ENCODE peak calls at places on chromosomes 7 and 10, in ten cellular contexts. One of them, this sample, is unnamed. For H3K4me1, the result is how much of the 10 kb centered on the place peaks cover.

GRCh38 chr10:75399461-75400162 is 2.0 kb downstream of the ZNF503 start:
- DNase-seq in psoas muscle: peak
- DNase-seq in heart right ventricle: peak
- DNase-seq in GM23248: peak
- DNase-seq in PC-9: peak
- DNase-seq in mesenchymal stem cell: peak
- DNase-seq in cardiac muscle cell: peak
- DNase-seq in kidney: peak
- DNase-seq in heart left ventricle: peak
- DNase-seq in transverse colon: peak
- DNase-seq in this sample: peak

GRCh38 chr10:24901686-24902399 is 50.6 kb downstream of the PRTFDC1 start:
- DNase-seq in heart left ventricle: peak
- DNase-seq in heart right ventricle: no peak
- DNase-seq in mesenchymal stem cell: peak
- DNase-seq in transverse colon: peak
- DNase-seq in GM23248: peak
- DNase-seq in kidney: no peak
- DNase-seq in cardiac muscle cell: peak
- DNase-seq in PC-9: peak
- DNase-seq in psoas muscle: peak
- DNase-seq in this sample: no peak

GRCh38 chr7:142451817-142452216 is 194.0 kb upstream of the PRSS58 start:
- DNase-seq in heart left ventricle: no peak
- DNase-seq in PC-9: no peak
- DNase-seq in GM23248: no peak
- DNase-seq in mesenchymal stem cell: no peak
- DNase-seq in heart right ventricle: no peak
- DNase-seq in transverse colon: no peak
- DNase-seq in psoas muscle: no peak
- DNase-seq in cardiac muscle cell: no peak
- DNase-seq in kidney: no peak
- DNase-seq in this sample: no peak

GRCh38 chr7:55018361-55019328 is at the start of gene EGFR:
- DNase-seq in psoas muscle: peak
- DNase-seq in mesenchymal stem cell: peak
- DNase-seq in kidney: peak
- DNase-seq in GM23248: peak
- DNase-seq in transverse colon: peak
- DNase-seq in cardiac muscle cell: peak
- DNase-seq in PC-9: peak
- DNase-seq in heart right ventricle: peak
- DNase-seq in heart left ventricle: peak
- DNase-seq in this sample: peak

GRCh38 chr7:20329389-20330175 is 1.1 kb upstream of the ITGB8 start:
- DNase-seq in cardiac muscle cell: peak
- DNase-seq in heart right ventricle: peak
- DNase-seq in psoas muscle: peak
- DNase-seq in GM23248: peak
- DNase-seq in heart left ventricle: peak
- DNase-seq in PC-9: peak
- DNase-seq in transverse colon: peak
- DNase-seq in kidney: peak
- DNase-seq in mesenchymal stem cell: peak
- DNase-seq in this sample: peak

GRCh38 chr10:21490028-21490427 is 35.5 kb downstream of the SKIDA1 start:
- DNase-seq in cardiac muscle cell: no peak
- DNase-seq in transverse colon: no peak
- DNase-seq in GM23248: no peak
- DNase-seq in kidney: no peak
- DNase-seq in heart right ventricle: no peak
- DNase-seq in psoas muscle: no peak
- DNase-seq in mesenchymal stem cell: no peak
- DNase-seq in PC-9: no peak
- DNase-seq in heart left ventricle: no peak
- DNase-seq in this sample: no peak

GRCh38 chr10:59674211-59674836 is 35.3 kb downstream of the SLC16A9 start:
- DNase-seq in heart right ventricle: no peak
- DNase-seq in GM23248: peak
- DNase-seq in PC-9: no peak
- DNase-seq in transverse colon: peak
- DNase-seq in psoas muscle: no peak
- DNase-seq in cardiac muscle cell: peak
- DNase-seq in mesenchymal stem cell: peak
- DNase-seq in kidney: no peak
- DNase-seq in heart left ventricle: no peak
- DNase-seq in this sample: no peak

GRCh38 chr7:1979591-1980560 is 252.9 kb downstream of the MAD1L1 start:
- DNase-seq in heart left ventricle: no peak
- DNase-seq in heart right ventricle: peak
- DNase-seq in psoas muscle: peak
- DNase-seq in GM23248: no peak
- DNase-seq in mesenchymal stem cell: no peak
- DNase-seq in transverse colon: peak
- DNase-seq in PC-9: no peak
- DNase-seq in cardiac muscle cell: no peak
- DNase-seq in kidney: peak
- DNase-seq in this sample: peak

GRCh38 chr10:89301231-89301630 is 615 bp upstream of the IFIT2 start:
- DNase-seq in PC-9: no peak
- DNase-seq in mesenchymal stem cell: peak
- DNase-seq in heart left ventricle: peak
- DNase-seq in kidney: no peak
- DNase-seq in cardiac muscle cell: peak
- DNase-seq in heart right ventricle: no peak
- DNase-seq in GM23248: peak
- DNase-seq in transverse colon: peak
- DNase-seq in psoas muscle: no peak
- DNase-seq in this sample: no peak

GRCh38 chr7:78260826-78261225 is 462.3 kb downstream of the PHTF2 start:
- DNase-seq in psoas muscle: no peak
- DNase-seq in transverse colon: no peak
- DNase-seq in cardiac muscle cell: no peak
- DNase-seq in heart right ventricle: no peak
- DNase-seq in heart left ventricle: no peak
- DNase-seq in GM23248: peak
- DNase-seq in mesenchymal stem cell: no peak
- DNase-seq in PC-9: no peak
- DNase-seq in kidney: no peak
- DNase-seq in this sample: no peak

GRCh38 chr7:66460921-66461361 is 167.7 kb upstream of the KCTD7 start:
- DNase-seq in heart left ventricle: no peak
- DNase-seq in heart right ventricle: no peak
- DNase-seq in transverse colon: no peak
- DNase-seq in psoas muscle: no peak
- DNase-seq in GM23248: peak
- DNase-seq in cardiac muscle cell: no peak
- DNase-seq in PC-9: no peak
- DNase-seq in mesenchymal stem cell: no peak
- DNase-seq in kidney: no peak
- DNase-seq in this sample: no peak

GRCh38 chr10:37490266-37490665 is 364.9 kb downstream of the ANKRD30A start:
- DNase-seq in kidney: no peak
- DNase-seq in transverse colon: no peak
- DNase-seq in psoas muscle: no peak
- DNase-seq in mesenchymal stem cell: no peak
- DNase-seq in GM23248: no peak
- DNase-seq in heart right ventricle: no peak
- DNase-seq in heart left ventricle: no peak
- DNase-seq in PC-9: no peak
- DNase-seq in cardiac muscle cell: no peak
- DNase-seq in this sample: no peak

GRCh38 chr7:106041140-106041717 is 70.9 kb downstream of the SYPL1 start:
- DNase-seq in transverse colon: no peak
- DNase-seq in cardiac muscle cell: no peak
- DNase-seq in heart right ventricle: no peak
- DNase-seq in GM23248: peak
- DNase-seq in mesenchymal stem cell: peak
- DNase-seq in psoas muscle: no peak
- DNase-seq in kidney: no peak
- DNase-seq in PC-9: peak
- DNase-seq in heart left ventricle: no peak
- DNase-seq in this sample: no peak

DNA sequence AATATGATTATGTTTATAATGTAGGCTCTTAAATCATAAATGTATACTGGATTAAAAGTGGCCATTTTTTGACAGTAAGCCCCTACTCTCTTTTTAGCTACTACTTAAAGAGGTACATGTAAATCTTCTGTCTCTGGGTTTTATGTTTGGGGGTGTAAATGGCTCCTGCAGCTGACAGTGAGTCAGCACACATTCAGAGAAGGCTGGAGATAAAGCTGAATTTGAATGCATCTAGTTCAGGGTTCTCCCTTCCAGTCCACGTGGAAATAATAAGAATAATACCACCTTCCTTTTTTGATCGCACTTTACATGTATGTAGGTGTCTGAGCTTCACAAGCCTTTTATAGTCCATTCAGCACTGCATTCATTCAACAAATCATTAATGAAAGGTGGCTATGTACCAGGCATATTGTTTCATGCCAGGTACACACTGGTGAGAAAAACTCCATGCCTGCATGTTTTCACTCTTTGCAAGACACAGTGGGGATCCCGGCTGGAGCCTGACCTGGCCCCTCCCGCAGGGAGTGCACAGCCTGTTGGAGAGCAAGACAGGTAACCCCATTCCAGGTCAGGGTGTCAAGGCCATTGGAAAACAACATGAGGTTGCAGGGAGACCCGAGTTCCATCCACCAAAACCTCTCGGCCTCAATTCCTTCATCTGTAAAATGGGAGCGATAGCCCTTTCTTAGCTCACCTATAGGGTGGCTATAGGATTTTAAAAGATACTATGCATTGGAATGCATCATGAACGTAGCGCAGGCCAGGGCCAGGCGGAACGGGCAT is 107.5 kb upstream of the ANLN start:
- DNase-seq in mesenchymal stem cell: peak
- DNase-seq in kidney: no peak
- DNase-seq in cardiac muscle cell: no peak
- DNase-seq in GM23248: peak
- DNase-seq in PC-9: no peak
- DNase-seq in psoas muscle: no peak
- DNase-seq in heart left ventricle: no peak
- DNase-seq in transverse colon: no peak
- DNase-seq in heart right ventricle: no peak
- DNase-seq in this sample: no peak
- H3K4me1 ChIP-seq in mesenchymal stem cell: under half
- H3K4me1 ChIP-seq in kidney: under half
- H3K4me1 ChIP-seq in cardiac muscle cell: under half
- H3K4me1 ChIP-seq in GM23248: under half
- H3K4me1 ChIP-seq in PC-9: half or more
- H3K4me1 ChIP-seq in psoas muscle: half or more
- H3K4me1 ChIP-seq in heart left ventricle: half or more
- H3K4me1 ChIP-seq in transverse colon: under half
- H3K4me1 ChIP-seq in heart right ventricle: half or more
- H3K4me1 ChIP-seq in this sample: under half

GRCh38 chr10:72108811-72109618 is 20.7 kb upstream of the SPOCK2 start:
- DNase-seq in GM23248: no peak
- DNase-seq in transverse colon: no peak
- DNase-seq in heart left ventricle: no peak
- DNase-seq in psoas muscle: no peak
- DNase-seq in cardiac muscle cell: no peak
- DNase-seq in heart right ventricle: no peak
- DNase-seq in kidney: no peak
- DNase-seq in mesenchymal stem cell: no peak
- DNase-seq in PC-9: peak
- DNase-seq in this sample: no peak
- H3K27ac ChIP-seq in GM23248: no peak
- H3K27ac ChIP-seq in transverse colon: no peak
- H3K27ac ChIP-seq in heart left ventricle: peak
- H3K27ac ChIP-seq in psoas muscle: no peak
- H3K27ac ChIP-seq in cardiac muscle cell: peak
- H3K27ac ChIP-seq in heart right ventricle: peak
- H3K27ac ChIP-seq in kidney: no peak
- H3K27ac ChIP-seq in mesenchymal stem cell: peak
- H3K27ac ChIP-seq in PC-9: peak
- H3K27ac ChIP-seq in this sample: peak

DNA sequence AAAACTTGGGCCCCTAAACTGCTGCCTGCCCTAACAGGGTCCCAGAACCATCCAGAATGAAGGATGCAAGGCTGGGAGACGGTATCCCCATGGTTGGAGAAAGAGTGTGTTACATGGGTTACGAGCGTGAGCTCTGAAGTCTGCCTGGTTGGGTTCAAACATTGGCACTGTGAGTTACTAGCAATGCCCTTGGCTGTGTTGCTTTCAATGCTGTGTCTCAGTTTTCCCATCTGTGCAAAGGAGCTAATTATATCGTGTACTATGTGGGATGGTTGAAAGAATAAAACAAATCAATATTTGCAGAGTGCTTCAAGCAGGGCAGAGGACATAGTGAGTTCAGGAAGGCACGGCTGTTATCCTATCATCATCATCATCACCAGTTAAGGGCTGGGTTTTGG is 114.7 kb downstream of the ZMIZ1 start:
- DNase-seq in heart left ventricle: no peak
- DNase-seq in kidney: no peak
- DNase-seq in transverse colon: no peak
- DNase-seq in PC-9: no peak
- DNase-seq in heart right ventricle: no peak
- DNase-seq in GM23248: no peak
- DNase-seq in cardiac muscle cell: no peak
- DNase-seq in psoas muscle: no peak
- DNase-seq in mesenchymal stem cell: no peak
- DNase-seq in this sample: no peak
- H3K4me1 ChIP-seq in heart left ventricle: half or more
- H3K4me1 ChIP-seq in kidney: half or more
- H3K4me1 ChIP-seq in transverse colon: under half
- H3K4me1 ChIP-seq in PC-9: under half
- H3K4me1 ChIP-seq in heart right ventricle: half or more
- H3K4me1 ChIP-seq in GM23248: under half
- H3K4me1 ChIP-seq in cardiac muscle cell: half or more
- H3K4me1 ChIP-seq in psoas muscle: under half
- H3K4me1 ChIP-seq in mesenchymal stem cell: half or more
- H3K4me1 ChIP-seq in this sample: under half

DNA sequence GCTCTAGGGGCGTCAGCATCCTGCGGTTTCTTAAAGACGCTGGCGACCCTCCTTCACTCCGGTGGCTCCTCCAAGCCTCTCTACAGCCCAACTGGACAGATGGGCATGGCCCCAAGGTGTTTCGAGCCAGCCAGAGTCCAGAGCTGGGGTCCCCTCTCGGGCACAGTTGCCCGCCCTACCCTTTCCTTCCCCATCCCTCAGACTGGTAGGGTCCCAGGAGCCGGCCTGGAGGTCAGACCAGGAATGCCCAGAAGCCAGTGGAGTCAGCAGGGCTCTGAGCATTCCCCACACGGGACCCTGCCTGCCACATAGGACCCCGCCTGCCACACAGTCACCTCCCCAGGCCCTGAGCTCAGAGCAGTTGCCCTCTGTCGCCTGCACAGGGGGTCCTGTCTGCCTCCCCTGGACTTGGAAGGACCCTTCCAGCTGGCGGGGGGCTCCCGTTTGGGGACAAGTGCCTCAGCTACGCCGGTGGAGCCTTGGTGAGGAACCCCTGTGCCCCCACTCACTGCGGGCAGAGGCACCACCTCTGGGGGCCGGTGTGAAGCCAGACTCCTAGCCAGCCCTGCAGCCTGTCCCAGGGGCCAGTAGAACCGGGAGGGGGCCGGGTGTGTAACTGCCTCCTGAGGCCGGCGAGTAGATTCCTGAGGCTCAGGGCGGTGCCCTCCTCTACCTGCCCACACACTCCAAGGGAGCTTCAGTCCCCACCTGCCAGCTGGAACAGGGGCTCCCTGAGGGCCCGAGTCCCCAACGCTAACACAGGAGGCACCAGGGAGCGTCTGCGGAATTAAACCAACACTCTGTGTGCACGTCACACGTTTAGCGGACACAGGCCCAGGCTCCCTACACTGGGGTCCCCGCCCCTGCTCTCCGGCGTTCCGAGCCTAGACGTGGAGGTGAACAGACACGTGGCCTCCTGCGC is 19.4 kb upstream of the PDGFA start:
- DNase-seq in transverse colon: peak
- DNase-seq in heart right ventricle: peak
- DNase-seq in heart left ventricle: no peak
- DNase-seq in mesenchymal stem cell: peak
- DNase-seq in kidney: no peak
- DNase-seq in PC-9: peak
- DNase-seq in psoas muscle: no peak
- DNase-seq in GM23248: no peak
- DNase-seq in cardiac muscle cell: no peak
- DNase-seq in this sample: no peak
- H3K27ac ChIP-seq in transverse colon: peak
- H3K27ac ChIP-seq in heart right ventricle: no peak
- H3K27ac ChIP-seq in heart left ventricle: no peak
- H3K27ac ChIP-seq in mesenchymal stem cell: peak
- H3K27ac ChIP-seq in kidney: no peak
- H3K27ac ChIP-seq in PC-9: peak
- H3K27ac ChIP-seq in psoas muscle: no peak
- H3K27ac ChIP-seq in GM23248: no peak
- H3K27ac ChIP-seq in cardiac muscle cell: no peak
- H3K27ac ChIP-seq in this sample: peak

This sample was measured in spleen.